ENCODE peak calls at places on chromosomes 6 and 20, in ten cellular contexts. I is left colon; Y is anterior cingulate cortex; A is left ventricle myocardium inferior; P is GM19239; L is neural progenitor cell; Q is activated CD8-positive, alpha-beta T cell treated with anti-CD3 and anti-CD28 coated beads for 36 hours; K is memory B cell; R is mucosa of gallbladder; D is WTC11. W is an unnamed sample.

GRCh38 chr6:158060447-158061360 is 79.0 kb downstream of the SYNJ2 start:
- DNase-seq in A (peak), I (peak), D (no peak), Y (peak), P (no peak), L (no peak), R (peak), K (no peak), Q (no peak), W (no peak)

GRCh38 chr20:18176318-18176785 is 38.7 kb downstream of the KAT14 start:
- DNase-seq in D (peak), Y (no peak), P (no peak), R (no peak), L (peak), I (no peak), K (no peak), A (no peak), Q (no peak), W (no peak)

GRCh38 chr6:32081168-32081624 is 27.9 kb downstream of the TNXB start:
- DNase-seq in L (no peak), R (peak), Y (no peak), Q (no peak), A (peak), D (no peak), P (no peak), K (no peak), I (peak), W (no peak)

GRCh38 chr20:4202441-4202840 is 187.1 kb upstream of the RNF24 start:
- DNase-seq in K (no peak), R (no peak), I (no peak), A (no peak), L (no peak), Y (no peak), D (no peak), Q (no peak), P (no peak), W (no peak)

GRCh38 chr6:52201046-52201445 is 14.9 kb downstream of the IL17A start:
- DNase-seq in R (no peak), P (no peak), A (no peak), I (no peak), D (no peak), Y (no peak), L (no peak), Q (no peak), K (no peak), W (no peak)

GRCh38 chr6:52741872-52742271 is 21.4 kb downstream of the GSTA2 start:
- DNase-seq in I (no peak), A (no peak), Q (no peak), R (no peak), Y (no peak), L (no peak), K (no peak), P (no peak), D (no peak), W (no peak)

GRCh38 chr6:105432797-105433196 is 29.9 kb upstream of the PREP start:
- DNase-seq in I (no peak), L (no peak), K (no peak), D (no peak), R (no peak), A (no peak), Q (no peak), P (no peak), Y (no peak), W (no peak)

GRCh38 chr6:11264100-11264499 is 31.6 kb upstream of the NEDD9 start:
- DNase-seq in R (no peak), Y (no peak), K (no peak), A (no peak), P (no peak), L (no peak), D (peak), I (no peak), Q (peak), W (no peak)

GRCh38 chr6:23307516-23307915 is 738.1 kb downstream of the HDGFL1 start:
- DNase-seq in A (no peak), P (no peak), Y (no peak), I (no peak), L (no peak), K (no peak), D (no peak), Q (no peak), R (no peak), W (no peak)

GRCh38 chr6:159306134-159306537 is 136.9 kb downstream of the FNDC1 start:
- DNase-seq in R (no peak), P (no peak), K (no peak), L (no peak), A (no peak), Q (no peak), D (no peak), I (no peak), Y (no peak), W (no peak)

GRCh38 chr20:44527716-44528199 is 5.9 kb upstream of the SERINC3 start:
- DNase-seq in P (no peak), K (no peak), A (no peak), R (no peak), Y (no peak), Q (no peak), L (no peak), I (no peak), D (no peak), W (no peak)

W was measured in MM.1S.